ENCODE peak calls at places on chromosomes 6 and 20, in five cellular contexts. O is activated T-helper 1 cell treated with Interleukin-2 at 50 U/mL for 16 hours, G is GM23338, S is NCI-H526, B is MV-4-11. W is an unnamed sample.

GRCh38 chr6:53703047-53703446 is 37.5 kb upstream of the KLHL31 start:
- DNase-seq in O (no peak), B (no peak), G (no peak), S (peak; percentile 40), W (no peak)

GRCh38 chr20:37913563-37914366 is 10.8 kb downstream of the VSTM2L start:
- DNase-seq in S (no peak), O (no peak), G (peak; percentile 36), B (no peak), W (no peak)

GRCh38 chr6:134529921-134530320 is 212.0 kb upstream of the SGK1 start:
- DNase-seq in B (peak; percentile 82), G (no peak), S (no peak), O (no peak), W (no peak)

GRCh38 chr6:35415065-35415880 is 36.9 kb upstream of the FANCE start:
- DNase-seq in B (peak; percentile 58), G (peak; percentile 81), O (no peak), S (peak; percentile 77), W (peak; percentile 92)

GRCh38 chr20:45449528-45449927 is 20.0 kb upstream of the WFDC2 start:
- DNase-seq in G (peak; percentile 22), B (no peak), S (no peak), O (no peak), W (peak; percentile 93)

GRCh38 chr20:22099348-22099747 is 393.9 kb downstream of the PAX1 start:
- DNase-seq in S (no peak), B (peak; percentile 56), O (no peak), G (no peak), W (no peak)

GRCh38 chr6:123812621-123813020 is 9.0 kb downstream of the NKAIN2 start:
- DNase-seq in S (no peak), G (no peak), B (no peak), O (no peak), W (no peak)

GRCh38 chr6:22784611-22785010 is 215.2 kb downstream of the HDGFL1 start:
- DNase-seq in G (peak; percentile 8), B (no peak), O (no peak), S (peak; percentile 84), W (no peak)

GRCh38 chr20:40431611-40432010 is 257.4 kb downstream of the MAFB start:
- DNase-seq in B (no peak), G (no peak), S (no peak), O (no peak), W (no peak)

GRCh38 chr6:170212051-170212756 is 78.7 kb downstream of the DLL1 start:
- DNase-seq in G (no peak), B (no peak), O (no peak), S (no peak), W (peak; percentile 54)

GRCh38 chr6:157985378-157986155 is 3.9 kb downstream of the SYNJ2 start:
- DNase-seq in G (peak; percentile 40), S (peak; percentile 86), B (no peak), O (no peak), W (peak; percentile 56)

GRCh38 chr20:5504061-5504739 is 187.4 kb upstream of the PROKR2 start:
- DNase-seq in S (no peak), G (peak; percentile 43), O (no peak), B (peak; percentile 13), W (peak; percentile 69)

GRCh38 chr6:35500782-35501181 is 3.9 kb upstream of the TEAD3 start:
- DNase-seq in G (no peak), B (no peak), S (peak; percentile 29), O (no peak), W (no peak)

GRCh38 chr20:11912013-11912663 is 5.6 kb upstream of the BTBD3 start:
- DNase-seq in O (no peak), B (peak; percentile 19), G (peak; percentile 29), S (peak; percentile 56), W (no peak)

GRCh38 chr20:23541330-23541729 is 27.0 kb downstream of the CST9L start:
- DNase-seq in O (no peak), S (no peak), B (peak; percentile 93), G (no peak), W (no peak)

GRCh38 chr6:96651816-96652215 is 88.9 kb downstream of the FHL5 start:
- DNase-seq in G (no peak), S (no peak), B (no peak), O (no peak), W (no peak)

GRCh38 chr20:47638851-47639250 is 137.2 kb downstream of the NCOA3 start:
- DNase-seq in O (no peak), S (no peak), G (no peak), B (no peak), W (no peak)

GRCh38 chr6:39841291-39841690 is 49.1 kb downstream of the DAAM2 start:
- DNase-seq in O (no peak), G (no peak), S (no peak), B (no peak), W (peak; percentile 12)

GRCh38 chr6:128822271-128822670 is 60.7 kb upstream of the LAMA2 start:
- DNase-seq in S (no peak), O (no peak), B (no peak), G (no peak), W (no peak)

GRCh38 chr6:42791706-42792320 is 10.0 kb downstream of the BICRAL start:
- DNase-seq in G (no peak), S (no peak), B (no peak), O (no peak), W (no peak)

GRCh38 chr20:8190043-8190880 is 58.2 kb downstream of the PLCB1 start:
- DNase-seq in O (no peak), S (peak; percentile 4), B (no peak), G (no peak), W (no peak)

GRCh38 chr20:4894409-4894808 is 106.9 kb downstream of the SLC23A2 start:
- DNase-seq in S (no peak), G (no peak), O (no peak), B (no peak), W (no peak)

GRCh38 chr6:29552512-29553051 is 7.0 kb downstream of the UBD start:
- DNase-seq in G (peak; percentile 62), S (peak; percentile 31), B (peak; percentile 39), O (no peak), W (no peak)

GRCh38 chr6:140538926-140539325 is 1164.5 kb upstream of the CITED2 start:
- DNase-seq in O (no peak), G (peak; percentile 8), S (no peak), B (no peak), W (no peak)

GRCh38 chr6:91042656-91043055 is 455.8 kb upstream of the MAP3K7 start:
- DNase-seq in S (no peak), G (no peak), B (no peak), O (no peak), W (no peak)

GRCh38 chr6:142416179-142416578 is 114.4 kb downstream of the ADGRG6 start:
- DNase-seq in G (peak; percentile 20), O (no peak), B (no peak), S (no peak), W (no peak)

GRCh38 chr6:138403324-138403800 is 661 bp upstream of the HEBP2 start:
- DNase-seq in B (peak; percentile 47), S (peak; percentile 64), G (no peak), O (no peak), W (peak; percentile 71)

GRCh38 chr6:44735631-44735963 is 348.1 kb downstream of the CDC5L start:
- DNase-seq in O (no peak), B (no peak), G (no peak), S (no peak), W (no peak)

GRCh38 chr6:116385911-116386310 is 15.2 kb downstream of the DSE start:
- DNase-seq in G (no peak), B (no peak), S (no peak), O (no peak), W (no peak)

GRCh38 chr20:15396026-15396425 is 1058.6 kb upstream of the FLRT3 start:
- DNase-seq in S (no peak), O (no peak), B (no peak), G (no peak), W (no peak)

GRCh38 chr20:20130399-20130798 is 78.1 kb downstream of the CFAP61 start:
- DNase-seq in O (no peak), B (peak; percentile 12), S (peak; percentile 74), G (peak; percentile 70), W (no peak)

GRCh38 chr20:11553603-11554002 is 364.1 kb upstream of the BTBD3 start:
- DNase-seq in G (no peak), B (peak; percentile 20), O (no peak), S (peak; percentile 66), W (no peak)

GRCh38 chr6:79842382-79843040 is 104.8 kb downstream of the ELOVL4 start:
- DNase-seq in G (no peak), B (no peak), S (no peak), O (no peak), W (no peak)

GRCh38 chr6:120056085-120056484 is 706.5 kb upstream of the MAN1A1 start:
- DNase-seq in O (no peak), B (no peak), G (peak; percentile 65), S (no peak), W (no peak)

W was measured in sigmoid colon.